ENCODE peak calls at places on chromosomes 7 and 10, in ten cellular contexts. L is B cell; S is activated T-cell treated with anti-CD3 and anti-CD28 coated beads, Interleukin-2, amount 50 U/mL, for 72 hours; G is NCI-H748 treated with DMSO at 0.1 percent for 48 hours; D is CD4-positive, alpha-beta memory T cell; A is Daoy; C is H54; K is esophagus squamous epithelium; Z is type B pancreatic cell; H is left cardiac atrium. V is an unnamed sample.

GRCh38 chr7:55477781-55478374 is 94.4 kb downstream of the VOPP1 start:
- DNase-seq in A (peak; percentile 96), C (peak; percentile 95), K (no peak), Z (no peak), L (no peak), H (no peak), G (no peak), S (no peak), D (no peak), V (no peak)

GRCh38 chr10:75283150-75284096 is 47.7 kb upstream of the COMTD1 start:
- DNase-seq in L (no peak), D (no peak), H (no peak), G (no peak), C (no peak), S (no peak), A (no peak), K (no peak), Z (peak; percentile 78), V (peak; percentile 49)

GRCh38 chr7:142854505-142855400 is at the start of gene EPHB6:
- DNase-seq in S (peak; percentile 75), A (peak; percentile 90), Z (no peak), H (peak; percentile 80), L (peak; percentile 74), K (no peak), D (peak; percentile 47), C (no peak), G (peak; percentile 28), V (peak; percentile 93)

GRCh38 chr7:92725161-92725925 is 111.0 kb downstream of the CDK6 start:
- DNase-seq in S (no peak), G (no peak), Z (no peak), C (no peak), H (no peak), D (no peak), K (no peak), A (no peak), L (no peak), V (no peak)

GRCh38 chr7:53302511-53303246 is 267.2 kb downstream of the POM121L12 start:
- DNase-seq in K (no peak), H (no peak), D (no peak), Z (no peak), G (no peak), S (no peak), A (no peak), C (no peak), L (no peak), V (no peak)

GRCh38 chr10:43671659-43672555 is 23.2 kb upstream of the ZNF32 start:
- DNase-seq in D (peak; percentile 56), C (peak; percentile 87), A (peak; percentile 49), S (peak; percentile 64), Z (no peak), K (no peak), G (peak; percentile 29), H (no peak), L (peak; percentile 70), V (peak; percentile 53)

GRCh38 chr7:44244282-44244681 is 43.5 kb downstream of the YKT6 start:
- DNase-seq in G (no peak), A (peak; percentile 61), Z (no peak), C (no peak), L (peak; percentile 41), K (no peak), S (peak; percentile 58), H (no peak), D (no peak), V (no peak)

GRCh38 chr10:3935141-3935540 is 150.1 kb upstream of the KLF6 start:
- DNase-seq in K (no peak), D (peak; percentile 66), G (no peak), L (peak; percentile 70), Z (no peak), A (peak; percentile 56), H (peak; percentile 63), C (no peak), S (peak; percentile 83), V (peak; percentile 68)

GRCh38 chr10:13848530-13849425 is 262.0 kb downstream of the PRPF18 start:
- DNase-seq in S (no peak), L (no peak), A (no peak), D (no peak), C (no peak), H (no peak), K (no peak), Z (no peak), G (no peak), V (no peak)

GRCh38 chr10:95187617-95188016 is 6.4 kb upstream of the ACSM6 start:
- DNase-seq in A (no peak), L (no peak), G (no peak), Z (no peak), S (no peak), C (no peak), H (no peak), K (no peak), D (no peak), V (no peak)

GRCh38 chr7:80403686-80404241 is 108.1 kb downstream of the GNAT3 start:
- DNase-seq in A (no peak), C (no peak), L (no peak), S (no peak), K (no peak), D (no peak), Z (no peak), G (no peak), H (no peak), V (no peak)

GRCh38 chr7:29980151-29980550 is 9.4 kb downstream of the SCRN1 start:
- DNase-seq in G (no peak), A (no peak), S (no peak), C (no peak), Z (no peak), K (no peak), H (no peak), D (no peak), L (no peak), V (no peak)

GRCh38 chr10:128268015-128268722 is 141.9 kb upstream of the MKI67 start:
- DNase-seq in G (peak; percentile 41), Z (peak; percentile 82), D (no peak), H (peak; percentile 29), A (peak; percentile 69), L (no peak), K (no peak), C (peak; percentile 25), S (peak; percentile 27), V (no peak)

GRCh38 chr7:78020131-78020873 is 221.7 kb downstream of the PHTF2 start:
- DNase-seq in L (peak; percentile 62), G (peak; percentile 72), K (no peak), C (peak; percentile 75), Z (no peak), D (peak; percentile 39), H (peak; percentile 45), S (peak; percentile 35), A (peak; percentile 73), V (peak; percentile 44)

GRCh38 chr7:30646154-30646553 is 36.1 kb downstream of the CRHR2 start:
- DNase-seq in S (no peak), A (no peak), D (no peak), Z (no peak), H (no peak), G (no peak), K (no peak), C (no peak), L (no peak), V (no peak)

GRCh38 chr10:5760462-5760861 is 52.8 kb downstream of the GDI2 start:
- DNase-seq in Z (no peak), A (no peak), G (no peak), D (no peak), K (no peak), C (no peak), H (no peak), L (no peak), S (no peak), V (no peak)

GRCh38 chr10:77836299-77836820 is 90.2 kb downstream of the DLG5 start:
- DNase-seq in A (no peak), C (no peak), L (peak; percentile 55), H (peak; percentile 73), Z (no peak), K (no peak), D (peak; percentile 91), S (peak; percentile 73), G (no peak), V (no peak)

GRCh38 chr7:127635659-127636285 is 16.2 kb upstream of the SND1 start:
- DNase-seq in S (no peak), L (no peak), D (no peak), H (no peak), C (no peak), Z (no peak), A (no peak), G (no peak), K (no peak), V (no peak)

GRCh38 chr7:31054608-31055273 is 2.6 kb downstream of the ADCYAP1R1 start:
- DNase-seq in L (no peak), D (no peak), A (no peak), G (no peak), C (no peak), H (no peak), S (no peak), Z (no peak), K (no peak), V (no peak)

GRCh38 chr7:18939771-18940576 is 177.5 kb downstream of the TWIST1 start:
- DNase-seq in L (no peak), C (no peak), H (no peak), Z (no peak), D (no peak), K (no peak), G (no peak), A (no peak), S (no peak), V (no peak)

GRCh38 chr7:44375236-44375699 is 49.9 kb upstream of the CAMK2B start:
- DNase-seq in K (no peak), L (no peak), A (no peak), S (peak; percentile 18), Z (peak; percentile 67), D (no peak), H (peak; percentile 37), G (no peak), C (no peak), V (no peak)